ENCODE peak calls at places on chromosomes 3 and 15, in seven cellular contexts. Q, G, Z, E, J, M and V are unnamed samples.

GRCh38 chr3:8822141-8822540 is 52.7 kb upstream of the OXTR start:
- DNase-seq in Q (no peak), G (no peak), Z (no peak), E (no peak), J (no peak), M (peak; percentile 51), V (no peak)

GRCh38 chr3:129756871-129757270 is 136.6 kb downstream of the TMCC1 start:
- DNase-seq in Q (no peak), G (no peak), Z (peak; percentile 28), E (no peak), J (no peak), M (no peak), V (no peak)

GRCh38 chr3:128454310-128454618 is 12.4 kb downstream of the DNAJB8 start:
- DNase-seq in Q (no peak), G (no peak), Z (no peak), E (no peak), J (no peak), M (no peak), V (no peak)

GRCh38 chr3:181727122-181728036 is 15.7 kb downstream of the SOX2 start:
- DNase-seq in Q (no peak), G (no peak), Z (no peak), E (peak; percentile 76), J (no peak), M (no peak), V (no peak)

GRCh38 chr3:14503033-14503705 is 37.0 kb downstream of the GRIP2 start:
- DNase-seq in Q (no peak), G (no peak), Z (no peak), E (no peak), J (no peak), M (no peak), V (no peak)

GRCh38 chr3:116678853-116679252 is 30.7 kb upstream of the TUSC7 start:
- DNase-seq in Q (no peak), G (no peak), Z (no peak), E (no peak), J (no peak), M (no peak), V (no peak)

GRCh38 chr3:143628971-143629370 is 219.3 kb downstream of the SLC9A9 start:
- DNase-seq in Q (no peak), G (no peak), Z (no peak), E (no peak), J (no peak), M (no peak), V (no peak)

GRCh38 chr3:185087419-185087818 is 65.4 kb downstream of the C3orf70 start:
- DNase-seq in Q (no peak), G (no peak), Z (no peak), E (no peak), J (no peak), M (no peak), V (no peak)

GRCh38 chr3:10198761-10199688 is 34.3 kb downstream of the IRAK2 start:
- DNase-seq in Q (peak; percentile 50), G (peak; percentile 93), Z (no peak), E (no peak), J (peak; percentile 56), M (peak; percentile 98), V (peak; percentile 29)

DNA sequence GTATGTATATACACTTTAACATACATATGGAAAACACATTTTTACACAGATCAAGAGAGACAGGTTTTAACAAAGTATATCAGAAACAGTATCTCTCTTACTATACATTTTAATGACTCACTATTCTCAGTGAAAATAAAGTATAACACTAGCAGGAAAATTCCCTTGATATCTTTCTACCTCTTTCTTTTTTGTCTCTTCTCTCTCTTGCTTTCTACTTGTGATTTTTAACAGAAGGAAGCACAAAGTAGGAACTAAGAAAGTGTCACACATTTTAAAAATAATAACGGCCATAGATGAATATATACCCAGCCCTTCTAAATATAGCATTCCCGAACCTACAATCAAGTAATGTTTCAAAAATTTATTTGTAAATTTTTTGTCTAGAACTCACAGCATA is 4.8 kb downstream of the DENND4A start:
- DNase-seq in Q (no peak), G (no peak), Z (no peak), E (no peak), J (no peak), M (no peak), V (no peak)
- H3K4me3 ChIP-seq in Q (peak overlapping the region; percentile 28), G (peak overlapping the region; percentile 50), Z (no peak overlapping the region), E (no peak overlapping the region), J (no peak overlapping the region), M (peak overlapping the region; percentile 9), V (no peak overlapping the region)

DNA sequence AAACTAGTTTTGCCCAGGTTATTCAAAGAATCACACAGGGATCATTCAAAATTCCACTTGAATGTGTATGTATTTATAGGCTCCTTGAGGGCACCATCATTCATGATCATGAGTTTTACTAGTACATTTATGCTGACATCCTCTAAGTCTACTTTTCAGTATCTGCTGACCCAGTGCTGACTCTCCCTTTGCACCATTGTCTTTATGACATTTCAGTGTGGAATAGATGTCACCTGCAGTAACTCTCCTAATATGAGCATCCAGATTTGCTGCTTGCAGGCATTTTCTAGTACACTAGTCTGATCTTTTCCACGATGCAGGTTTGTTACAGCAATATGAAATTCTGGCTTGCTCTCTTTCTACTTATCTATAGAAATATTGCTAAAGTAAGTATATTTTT is 1603.5 kb downstream of the SI start:
- DNase-seq in Q (no peak), G (no peak), Z (no peak), E (no peak), J (no peak), M (no peak), V (no peak)
- H3K4me3 ChIP-seq in Q (no peak overlapping the region), G (no peak overlapping the region), Z (no peak overlapping the region), E (no peak overlapping the region), J (no peak overlapping the region), M (no peak overlapping the region), V (no peak overlapping the region)

DNA sequence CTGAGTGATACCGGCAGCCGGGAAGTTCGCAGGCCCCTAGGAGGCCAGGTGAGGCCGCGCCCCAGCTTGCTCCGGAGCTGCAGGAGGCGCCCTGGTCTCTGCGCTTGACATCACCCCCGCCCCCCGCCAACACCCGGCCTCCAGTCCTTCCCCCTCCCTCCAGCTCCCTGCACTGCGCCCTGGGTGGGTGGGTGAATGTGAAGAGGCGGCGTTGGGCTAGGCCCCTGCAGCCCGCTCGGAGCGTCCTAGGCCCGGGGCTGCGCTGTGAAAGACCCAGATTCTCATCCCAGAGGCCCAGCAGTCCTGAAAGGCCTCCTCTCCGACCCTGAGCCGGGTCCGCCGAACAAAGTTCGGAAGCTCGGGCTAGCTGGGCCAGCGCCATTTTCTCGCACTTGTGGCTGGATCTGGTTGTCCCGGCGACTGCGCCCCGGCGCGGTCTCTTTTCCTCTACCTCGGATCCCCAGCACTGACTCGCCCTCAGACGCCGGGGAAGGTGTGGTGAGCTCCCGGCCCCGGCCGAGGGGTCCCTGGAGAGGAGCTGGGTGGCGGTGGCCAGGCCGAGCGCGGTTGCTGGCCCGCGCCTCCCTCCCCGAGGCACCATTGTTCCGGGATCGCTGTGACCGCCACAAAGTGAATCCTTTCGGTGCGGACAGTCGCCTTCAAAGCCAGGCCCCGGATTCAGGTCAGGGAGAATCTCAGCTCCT is 12.9 kb downstream of the ZIC4 start:
- DNase-seq in Q (no peak), G (no peak), Z (no peak), E (peak; percentile 93), J (no peak), M (no peak), V (no peak)
- H3K4me3 ChIP-seq in Q (no peak overlapping the region), G (no peak overlapping the region), Z (no peak overlapping the region), E (peak overlapping the region; percentile 73), J (peak overlapping the region; percentile 9), M (no peak overlapping the region), V (no peak overlapping the region)

DNA sequence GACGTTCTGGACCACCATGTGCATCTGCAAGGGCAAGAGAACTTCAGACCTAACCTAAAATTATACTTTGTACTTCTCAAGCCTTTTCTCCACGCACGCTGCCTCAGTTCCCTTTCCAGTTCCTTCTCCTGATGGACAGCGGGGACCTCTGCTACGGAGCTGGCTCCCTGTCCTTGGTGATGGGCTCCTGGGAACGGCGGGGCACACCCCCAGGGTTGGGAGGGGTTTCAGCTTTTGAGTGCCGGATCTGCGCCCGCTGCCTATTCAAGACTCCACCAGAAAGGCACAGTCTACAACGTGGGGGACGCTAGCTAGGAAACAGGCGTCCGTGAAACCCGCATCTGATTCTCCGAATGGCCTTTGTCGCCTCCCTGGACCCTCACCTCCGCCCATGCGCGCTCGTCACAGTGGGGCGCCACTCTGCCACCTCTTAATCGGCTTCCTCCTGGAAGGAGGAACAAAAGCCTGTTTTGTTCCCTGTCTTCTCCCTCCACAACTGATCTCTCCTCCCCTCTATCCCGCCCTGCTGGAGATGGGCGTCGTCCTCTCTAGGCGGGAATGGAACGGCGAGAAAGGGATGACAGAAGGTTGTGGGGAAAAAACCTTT is 2.2 kb downstream of the GPR149 start:
- DNase-seq in Q (no peak), G (no peak), Z (no peak), E (peak; percentile 91), J (peak; percentile 26), M (no peak), V (no peak)
- H3K4me3 ChIP-seq in Q (no peak overlapping the region), G (no peak overlapping the region), Z (no peak overlapping the region), E (peak overlapping the region; percentile 73), J (no peak overlapping the region), M (no peak overlapping the region), V (no peak overlapping the region)